ENCODE peak calls at places on chromosome 19, in eight cellular contexts. S is PC-3, V is HL-60, C is fibroblast of pulmonary artery, U is fibroblast of lung, L is AG04450, T is cardiac muscle cell, W is psoas muscle. I is an unnamed sample.

GRCh38 chr19:23410155-23410554 is 14.9 kb upstream of the ZNF91 start:
- DNase-seq in L (no peak), C (no peak), W (no peak), T (no peak), S (no peak), U (no peak), V (no peak), I (no peak)

GRCh38 chr19:48717059-48717395 is 2.5 kb downstream of the MAMSTR start:
- DNase-seq in U (peak), T (no peak), C (no peak), S (no peak), V (no peak), W (no peak), L (no peak), I (no peak)

GRCh38 chr19:12801466-12802266 is at the start of the genes PRDX2 and THSD8:
- DNase-seq in U (peak), L (no peak), V (peak), S (peak), W (peak), T (peak), C (peak), I (peak)

GRCh38 chr19:45402469-45403070 is 2.3 kb downstream of the PPP1R13L start:
- DNase-seq in S (no peak), V (no peak), W (peak), L (no peak), T (peak), U (no peak), C (no peak), I (peak)

GRCh38 chr19:24033962-24034342 is 53.0 kb upstream of the ZNF254 start:
- DNase-seq in V (peak), W (peak), S (peak), T (peak), C (peak), L (peak), U (peak), I (peak)

GRCh38 chr19:41263042-41263849 is 926 bp upstream of the HNRNPUL1 start:
- DNase-seq in S (peak), C (peak), L (no peak), V (peak), U (peak), W (peak), T (peak), I (peak)

GRCh38 chr19:53275480-53275879 is 8.0 kb upstream of the VN1R4 start:
- DNase-seq in T (no peak), W (no peak), L (no peak), S (peak), U (no peak), C (no peak), V (no peak), I (no peak)

GRCh38 chr19:4083677-4084546 is 17.2 kb upstream of the ZBTB7A start:
- DNase-seq in V (peak), L (no peak), S (peak), U (no peak), T (no peak), W (peak), C (no peak), I (no peak)

GRCh38 chr19:4575978-4576933 is 16.8 kb upstream of the SEMA6B start:
- DNase-seq in L (no peak), S (peak), W (peak), U (peak), C (peak), T (peak), V (peak), I (peak)

GRCh38 chr19:14381689-14382474 is 638 bp downstream of the ADGRE5 start:
- DNase-seq in L (no peak), C (peak), V (peak), T (no peak), S (peak), U (peak), W (peak), I (no peak)

GRCh38 chr19:38975214-38975860 is at the start of gene FBXO17:
- DNase-seq in C (peak), L (no peak), V (no peak), S (no peak), W (peak), U (peak), T (peak), I (peak)

GRCh38 chr19:14127929-14128509 is 8.4 kb downstream of the ASF1B start:
- DNase-seq in L (no peak), T (no peak), U (no peak), S (no peak), W (peak), V (peak), C (peak), I (no peak)

GRCh38 chr19:1125601-1126533 is 22.1 kb downstream of the GPX4 start:
- DNase-seq in C (no peak), V (no peak), L (no peak), S (peak), W (no peak), U (peak), T (no peak), I (no peak)

GRCh38 chr19:38433268-38433733 is at the start of gene RYR1:
- DNase-seq in T (peak), U (no peak), L (no peak), W (peak), S (no peak), V (peak), C (peak), I (peak)

GRCh38 chr19:11479470-11480080 is 1.3 kb downstream of the ELAVL3 start:
- DNase-seq in V (no peak), S (no peak), C (no peak), W (peak), L (no peak), U (no peak), T (peak), I (no peak)
- H3K4me3 ChIP-seq in V (no peak), S (no peak), C (no peak), W (peak), L (no peak), U (no peak), T (no peak), I (no peak)

DNA sequence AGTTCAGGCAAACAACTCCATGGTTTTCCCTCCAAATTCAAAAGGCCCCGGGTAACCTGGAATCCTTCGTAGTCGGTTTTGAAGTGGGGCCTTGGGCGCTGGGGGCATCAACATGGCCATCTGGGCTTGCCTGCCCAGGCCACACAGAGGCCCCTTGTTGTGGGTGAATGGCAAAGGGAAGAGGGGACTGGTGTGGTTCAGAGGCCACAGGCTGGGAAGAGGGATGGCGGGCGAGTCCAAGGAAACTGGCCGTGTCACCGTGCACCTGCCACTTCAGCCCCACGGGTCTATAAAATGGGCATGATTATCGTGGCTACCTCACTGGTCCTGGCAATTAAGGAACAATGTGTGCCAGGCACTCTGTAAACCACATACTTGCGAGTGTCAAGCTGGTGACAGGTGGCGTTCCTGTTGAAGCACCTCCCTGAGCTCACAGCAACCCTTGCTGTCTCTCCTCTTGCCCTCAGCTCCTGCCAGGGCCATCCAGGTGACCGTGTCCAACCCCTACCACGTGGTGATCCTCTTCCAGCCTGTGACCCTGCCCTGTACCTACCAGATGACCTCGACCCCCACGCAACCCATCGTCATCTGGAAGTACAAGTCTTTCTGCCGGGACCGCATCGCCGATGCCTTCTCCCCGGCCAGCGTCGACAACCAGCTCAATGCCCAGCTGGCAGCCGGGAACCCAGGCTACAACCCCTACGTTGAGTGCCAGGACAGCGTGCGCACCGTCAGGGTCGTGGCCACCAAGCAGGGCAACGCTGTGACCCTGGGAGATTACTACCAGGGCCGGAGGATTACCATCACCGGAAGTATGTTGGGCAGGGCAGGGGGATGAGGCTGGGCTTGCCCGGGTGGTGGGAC is 1.3 kb downstream of the LSR start:
- DNase-seq in U (no peak), V (no peak), W (no peak), L (no peak), S (no peak), C (no peak), T (no peak), I (peak)
- H3K4me3 ChIP-seq in U (no peak), V (no peak), W (no peak), L (no peak), S (peak), C (no peak), T (peak), I (no peak)

DNA sequence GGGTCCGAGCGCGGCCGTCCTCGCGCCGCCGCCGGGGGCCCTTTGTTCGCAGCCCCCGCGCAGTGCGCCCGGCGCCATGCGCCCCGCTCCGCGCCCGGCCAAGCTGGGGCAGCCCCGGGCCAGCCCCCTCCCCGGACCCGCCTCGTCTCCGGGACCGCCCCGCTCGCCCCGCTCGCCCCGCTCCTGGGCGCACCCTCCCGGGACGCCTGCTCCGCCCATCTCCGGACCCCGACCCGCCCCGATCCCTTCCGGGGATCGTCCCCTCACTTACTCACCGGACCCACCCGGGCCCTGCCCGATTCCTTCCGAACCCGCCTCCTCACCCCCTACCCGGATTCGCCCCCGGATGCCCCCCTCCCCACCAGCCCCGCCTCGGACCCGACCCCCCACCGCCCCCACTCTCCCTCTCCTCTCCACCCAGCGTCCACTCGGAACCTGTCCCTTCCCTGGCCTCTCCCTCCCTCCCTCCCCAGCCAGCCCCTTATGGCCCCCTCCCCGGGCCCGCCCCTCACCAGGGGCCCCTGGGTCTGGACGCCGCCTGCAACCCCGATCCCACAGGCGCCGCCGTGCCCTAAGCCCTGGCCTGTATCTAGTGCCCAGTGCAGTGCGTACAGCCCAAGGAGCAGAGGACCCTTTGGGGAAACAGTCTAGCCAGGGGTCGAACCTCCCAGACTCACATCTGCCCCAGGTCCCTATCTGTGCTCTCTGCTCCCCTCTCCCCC is at the start of gene CPAMD8:
- DNase-seq in U (no peak), C (no peak), V (no peak), L (no peak), S (no peak), W (no peak), T (peak), I (no peak)
- H3K4me3 ChIP-seq in U (no peak), C (no peak), V (no peak), L (no peak), S (peak), W (peak), T (peak), I (no peak)

GRCh38 chr19:2560369-2560768 is 84.4 kb downstream of the GADD45B start:
- DNase-seq in L (no peak), S (no peak), C (no peak), W (no peak), V (no peak), U (no peak), T (no peak), I (no peak)

GRCh38 chr19:2557093-2557440 is 81.1 kb downstream of the GADD45B start:
- DNase-seq in V (no peak), C (no peak), T (no peak), L (no peak), S (no peak), W (no peak), U (no peak), I (no peak)

GRCh38 chr19:2561221-2561620 is 85.3 kb downstream of the GADD45B start:
- DNase-seq in V (no peak), C (no peak), U (no peak), W (no peak), S (no peak), T (no peak), L (no peak), I (no peak)

GRCh38 chr19:2558543-2558942 is 82.6 kb downstream of the GADD45B start:
- DNase-seq in U (no peak), T (no peak), L (no peak), V (no peak), S (no peak), W (no peak), C (no peak), I (no peak)

DNA sequence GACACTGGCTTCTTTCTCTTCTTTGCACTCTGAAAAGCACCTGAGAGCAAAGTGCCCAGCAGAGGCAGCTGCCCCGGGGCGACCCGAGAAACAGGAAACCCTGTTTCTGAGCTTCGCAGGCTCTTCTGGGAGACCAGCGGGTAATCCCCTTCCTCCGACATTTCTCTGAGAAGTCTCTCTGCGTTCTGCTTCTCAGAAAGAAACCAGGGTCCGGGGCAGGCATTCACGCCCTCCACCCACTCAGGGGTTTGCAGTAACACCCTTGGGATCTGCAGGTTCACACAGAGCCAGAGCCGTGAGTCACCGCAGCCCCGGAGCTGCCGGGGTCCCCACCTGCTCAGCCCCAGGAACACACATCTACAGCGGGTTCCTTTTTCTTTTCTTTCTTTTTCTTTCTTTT is 86.0 kb downstream of the GADD45B start:
- DNase-seq in C (no peak), S (no peak), W (no peak), T (no peak), V (peak), L (no peak), U (no peak), I (no peak)
- H3K4me3 ChIP-seq in C (no peak), S (no peak), W (no peak), T (no peak), V (peak), L (no peak), U (no peak), I (no peak)

GRCh38 chr19:40130013-40130412 is 39.3 kb upstream of the ZNF780A start:
- DNase-seq in U (no peak), L (no peak), V (no peak), S (no peak), W (no peak), T (no peak), C (no peak), I (no peak)
- H3K4me3 ChIP-seq in U (no peak), L (no peak), V (no peak), S (no peak), W (no peak), T (no peak), C (no peak), I (no peak)